ENCODE peak calls at places on chromosomes 1 and 21, in eight cellular contexts. C is Peyer's patch, N is PC-9, P is adrenal gland, H is GM23338, V is A549, M is stomach, L is MM.1S. U is an unnamed sample.

GRCh38 chr1:231869364-231869763 is 242.8 kb downstream of the DISC1 start:
- DNase-seq in L (peak; percentile 37), N (no peak), C (no peak), P (no peak), M (no peak), V (no peak), H (no peak), U (no peak)

GRCh38 chr1:232503497-232503896 is 126.4 kb downstream of the SIPA1L2 start:
- DNase-seq in C (no peak), H (no peak), P (no peak), L (no peak), N (no peak), V (no peak), M (no peak), U (no peak)

GRCh38 chr1:39704757-39705156 is 13.5 kb upstream of the HPCAL4 start:
- DNase-seq in L (no peak), H (no peak), N (no peak), C (no peak), M (no peak), P (no peak), V (no peak), U (no peak)

GRCh38 chr1:220453371-220453770 is 74.6 kb upstream of the MARK1 start:
- DNase-seq in L (peak; percentile 2), P (no peak), C (no peak), M (no peak), H (no peak), N (no peak), V (no peak), U (no peak)

GRCh38 chr1:19648689-19649088 is 4.6 kb downstream of the NBL1 start:
- DNase-seq in H (peak; percentile 96), C (peak; percentile 86), L (no peak), M (no peak), P (no peak), V (peak; percentile 42), N (no peak), U (no peak)

GRCh38 chr21:18986197-18986596 is 582.6 kb upstream of the TMPRSS15 start:
- DNase-seq in N (no peak), V (no peak), P (no peak), H (no peak), C (no peak), L (no peak), M (no peak), U (no peak)

GRCh38 chr1:97277891-97278662 is 556.5 kb downstream of the PTBP2 start:
- DNase-seq in V (peak; percentile 68), P (peak; percentile 7), H (no peak), C (no peak), N (peak; percentile 97), L (no peak), M (no peak), U (peak; percentile 75)

GRCh38 chr21:16047857-16048256 is 318.1 kb downstream of the USP25 start:
- DNase-seq in N (no peak), H (no peak), P (no peak), V (no peak), L (no peak), C (no peak), M (no peak), U (no peak)

GRCh38 chr1:85582687-85583354 is 2.3 kb downstream of the CCN1 start:
- DNase-seq in H (peak; percentile 36), C (no peak), P (no peak), V (peak; percentile 53), L (no peak), M (no peak), N (peak; percentile 51), U (no peak)

GRCh38 chr1:26782521-26783212 is 5.1 kb upstream of the PIGV start:
- DNase-seq in H (no peak), M (no peak), P (no peak), N (no peak), V (no peak), C (no peak), L (no peak), U (no peak)

GRCh38 chr1:26779093-26779668 is 8.6 kb upstream of the PIGV start:
- DNase-seq in C (no peak), L (no peak), M (no peak), P (no peak), V (no peak), H (no peak), N (no peak), U (no peak)

GRCh38 chr1:26783646-26784022 is 4.1 kb upstream of the PIGV start:
- DNase-seq in V (no peak), C (no peak), N (no peak), M (no peak), L (no peak), P (no peak), H (no peak), U (no peak)

GRCh38 chr1:26781206-26781825 is 6.4 kb upstream of the PIGV start:
- DNase-seq in N (no peak), C (no peak), L (peak; percentile 12), M (no peak), H (no peak), P (no peak), V (no peak), U (no peak)

GRCh38 chr1:26780344-26780957 is 7.3 kb upstream of the PIGV start:
- DNase-seq in P (no peak), H (no peak), N (no peak), C (no peak), M (no peak), V (no peak), L (no peak), U (no peak)
- H3K27ac ChIP-seq in P (no peak overlapping the region), H (no peak overlapping the region), N (no peak overlapping the region), C (no peak overlapping the region), M (no peak overlapping the region), V (no peak overlapping the region), L (no peak overlapping the region), U (no peak overlapping the region)

GRCh38 chr1:57770236-57770635 is 346.4 kb upstream of the DAB1 start:
- DNase-seq in C (no peak), L (no peak), V (no peak), H (no peak), N (no peak), M (no peak), P (no peak), U (no peak)
- H3K27ac ChIP-seq in C (no peak overlapping the region), L (no peak overlapping the region), V (no peak overlapping the region), H (no peak overlapping the region), N (no peak overlapping the region), M (no peak overlapping the region), P (no peak overlapping the region), U (no peak overlapping the region)

DNA sequence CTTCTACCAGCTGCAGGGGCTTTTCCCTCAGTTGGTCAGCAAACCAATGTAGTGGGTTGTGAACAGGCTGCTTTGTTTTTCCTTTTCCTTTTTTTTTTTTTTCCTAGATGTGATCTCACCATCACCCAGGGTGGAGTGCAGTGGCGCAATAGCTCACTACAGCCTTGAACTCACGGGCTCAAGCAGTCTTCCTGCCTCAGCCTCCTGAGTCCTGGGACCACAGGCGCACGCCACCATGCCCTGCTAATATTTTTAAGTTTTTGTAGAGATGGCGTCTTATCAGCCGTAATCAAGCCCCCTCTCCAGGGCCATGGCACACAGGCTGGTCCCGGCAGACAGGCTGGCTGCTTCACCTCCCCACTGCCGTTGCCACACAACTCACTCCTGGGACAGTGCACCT is 3.4 kb upstream of the TRIM11 start:
- DNase-seq in V (no peak), P (peak; percentile 70), C (no peak), H (no peak), M (no peak), L (no peak), N (no peak), U (no peak)
- H3K27ac ChIP-seq in V (no peak overlapping the region), P (no peak overlapping the region), C (no peak overlapping the region), H (no peak overlapping the region), M (no peak overlapping the region), L (no peak overlapping the region), N (no peak overlapping the region), U (no peak overlapping the region)

GRCh38 chr21:30924171-30924680 is 42.8 kb upstream of the KRTAP11-1 start:
- DNase-seq in C (no peak), V (no peak), L (peak; percentile 96), M (no peak), H (no peak), N (no peak), P (no peak), U (no peak)
- H3K27ac ChIP-seq in C (no peak overlapping the region), V (no peak overlapping the region), L (peak overlapping the region; percentile 69), M (no peak overlapping the region), H (no peak overlapping the region), N (no peak overlapping the region), P (no peak overlapping the region), U (no peak overlapping the region)